ENCODE peak calls at places on chromosomes 13 and 19, in seven cellular contexts. M, D, Z, O, H, F and E are unnamed samples.

GRCh38 chr13:51523082-51523518 is 61.2 kb upstream of the WDFY2 start:
- DNase-seq in M (peak; percentile 66), D (peak; percentile 12), Z (no peak), O (peak; percentile 18), H (no peak), F (no peak), E (no peak)

GRCh38 chr19:42184401-42184861 is 33.0 kb downstream of the DEDD2 start:
- DNase-seq in M (peak; percentile 87), D (peak; percentile 80), Z (peak; percentile 87), O (no peak), H (peak; percentile 68), F (peak; percentile 80), E (peak; percentile 81)

GRCh38 chr13:63299995-63300394 is 1884.3 kb upstream of the PCDH20 start:
- DNase-seq in M (no peak), D (no peak), Z (no peak), O (no peak), H (no peak), F (no peak), E (no peak)

GRCh38 chr19:28878862-28879566 is 333.9 kb downstream of the UQCRFS1 start:
- DNase-seq in M (peak; percentile 63), D (peak; percentile 58), Z (peak; percentile 93), O (no peak), H (peak; percentile 61), F (peak; percentile 50), E (peak; percentile 80)

GRCh38 chr19:36060430-36060829 is 5.7 kb downstream of the WDR62 start:
- DNase-seq in M (peak; percentile 71), D (peak; percentile 24), Z (peak; percentile 70), O (no peak), H (peak; percentile 16), F (no peak), E (peak; percentile 36)

GRCh38 chr19:58305932-58306323 is 751 bp downstream of the ERVK3-1 start:
- DNase-seq in M (no peak), D (peak; percentile 11), Z (no peak), O (no peak), H (no peak), F (no peak), E (peak; percentile 52)

GRCh38 chr13:110850006-110850405 is 64.9 kb downstream of the ANKRD10 start:
- DNase-seq in M (no peak), D (no peak), Z (no peak), O (no peak), H (no peak), F (no peak), E (no peak)

GRCh38 chr13:109877809-109878208 is 91.4 kb upstream of the IRS2 start:
- DNase-seq in M (no peak), D (no peak), Z (no peak), O (no peak), H (no peak), F (no peak), E (no peak)

GRCh38 chr13:78430166-78430791 is 173.1 kb downstream of the POU4F1 start:
- DNase-seq in M (no peak), D (no peak), Z (peak; percentile 23), O (no peak), H (no peak), F (no peak), E (no peak)

GRCh38 chr13:76791290-76791664 is 94.9 kb downstream of the KCTD12 start:
- DNase-seq in M (no peak), D (no peak), Z (peak; percentile 39), O (no peak), H (no peak), F (no peak), E (no peak)

GRCh38 chr13:35818577-35819165 is 312.5 kb downstream of the DCLK1 start:
- DNase-seq in M (no peak), D (no peak), Z (peak; percentile 57), O (peak; percentile 4), H (no peak), F (no peak), E (peak; percentile 35)

GRCh38 chr19:39771751-39772150 is 6.9 kb upstream of the LEUTX start:
- DNase-seq in M (no peak), D (no peak), Z (no peak), O (no peak), H (no peak), F (no peak), E (no peak)

GRCh38 chr19:7869453-7869909 is 4.7 kb downstream of the PRR36 start:
- DNase-seq in M (no peak), D (peak; percentile 79), Z (peak; percentile 84), O (no peak), H (peak; percentile 30), F (no peak), E (peak; percentile 87)

GRCh38 chr13:30708541-30708940 is 26.8 kb upstream of the ALOX5AP start:
- DNase-seq in M (no peak), D (no peak), Z (no peak), O (no peak), H (no peak), F (no peak), E (no peak)

GRCh38 chr19:719081-719512 is 10.4 kb downstream of the PALM start:
- DNase-seq in M (no peak), D (no peak), Z (no peak), O (no peak), H (no peak), F (no peak), E (no peak)

GRCh38 chr19:17340871-17341357 is 3.6 kb downstream of the GTPBP3 start:
- DNase-seq in M (no peak), D (no peak), Z (no peak), O (no peak), H (no peak), F (no peak), E (no peak)
- TF ChIP-seq CTCF in M (no peak), D (no peak), Z (no peak), O (no peak), H (no peak), F (no peak), E (no peak)

DNA sequence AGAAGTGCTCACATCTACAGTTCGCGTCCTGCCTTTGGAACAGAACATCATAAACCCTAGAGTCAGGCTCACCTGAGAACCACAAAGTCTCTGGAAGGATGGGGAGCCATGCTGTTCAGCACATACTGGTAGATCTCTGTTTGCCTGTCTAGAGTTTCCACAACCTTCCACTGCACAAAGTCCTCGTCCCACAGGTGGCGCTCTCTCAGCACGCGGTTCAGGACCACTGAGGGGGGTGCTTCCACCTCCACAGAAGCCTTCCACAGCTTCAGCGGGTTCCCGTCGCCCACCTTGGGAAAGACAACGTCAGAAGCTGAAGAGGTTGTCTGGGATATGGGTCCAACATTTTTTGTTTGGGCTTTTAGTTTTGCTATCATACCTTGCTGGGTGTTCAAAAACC is 93.6 kb downstream of the KL start:
- DNase-seq in M (peak; percentile 46), D (no peak), Z (no peak), O (no peak), H (no peak), F (no peak), E (peak; percentile 93)
- TF ChIP-seq CTCF in M (peak; percentile 46), D (no peak), Z (peak; percentile 19), O (peak; percentile 18), H (peak; percentile 33), F (no peak), E (peak; percentile 92)

GRCh38 chr19:17037966-17038500 is 11.4 kb upstream of the CPAMD8 start:
- DNase-seq in M (no peak), D (no peak), Z (no peak), O (no peak), H (no peak), F (no peak), E (no peak)

GRCh38 chr19:17041994-17042393 is 15.4 kb upstream of the CPAMD8 start:
- DNase-seq in M (no peak), D (peak; percentile 24), Z (no peak), O (no peak), H (peak; percentile 70), F (no peak), E (no peak)

GRCh38 chr19:17048885-17049453 is 22.4 kb upstream of the CPAMD8 start:
- DNase-seq in M (no peak), D (no peak), Z (no peak), O (no peak), H (no peak), F (no peak), E (no peak)

GRCh38 chr19:17045907-17046502 is 19.4 kb upstream of the CPAMD8 start:
- DNase-seq in M (no peak), D (no peak), Z (no peak), O (no peak), H (no peak), F (no peak), E (no peak)

DNA sequence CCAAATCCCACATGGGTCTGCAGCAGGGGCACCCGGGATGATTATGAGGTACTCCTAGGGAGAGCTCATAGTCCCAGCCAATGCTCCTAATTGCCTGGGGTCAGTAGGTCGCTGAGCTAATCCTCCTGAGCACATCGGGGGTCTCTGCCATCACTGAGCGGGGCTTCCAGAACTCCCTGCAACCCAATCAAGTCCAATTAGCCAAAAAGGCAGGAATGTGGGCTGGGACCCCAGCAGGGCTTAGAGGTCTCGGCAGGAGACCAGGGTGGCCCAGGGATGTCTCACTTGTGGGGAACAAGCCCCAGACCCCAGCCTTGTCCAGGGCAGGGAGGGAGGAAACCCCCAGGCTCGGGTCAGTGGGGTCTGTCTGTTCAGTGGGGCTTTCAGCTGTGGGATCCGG is 17.1 kb upstream of the CPAMD8 start:
- DNase-seq in M (no peak), D (no peak), Z (no peak), O (no peak), H (no peak), F (no peak), E (no peak)
- TF ChIP-seq CTCF in M (no peak), D (no peak), Z (no peak), O (no peak), H (no peak), F (no peak), E (no peak)

GRCh38 chr19:34974631-34975030 is 10.6 kb upstream of the ZNF792 start:
- DNase-seq in M (no peak), D (no peak), Z (no peak), O (no peak), H (no peak), F (no peak), E (no peak)

GRCh38 chr19:34967551-34967950 is 3.5 kb upstream of the ZNF792 start:
- DNase-seq in M (no peak), D (no peak), Z (no peak), O (no peak), H (no peak), F (no peak), E (no peak)

GRCh38 chr19:34972163-34972705 is 8.2 kb upstream of the ZNF792 start:
- DNase-seq in M (no peak), D (no peak), Z (no peak), O (no peak), H (no peak), F (no peak), E (no peak)

GRCh38 chr19:34964598-34964997 is 569 bp upstream of the ZNF792 start:
- DNase-seq in M (no peak), D (no peak), Z (no peak), O (no peak), H (no peak), F (no peak), E (no peak)

GRCh38 chr19:34969721-34970120 is 5.7 kb upstream of the ZNF792 start:
- DNase-seq in M (no peak), D (no peak), Z (no peak), O (no peak), H (no peak), F (no peak), E (no peak)
- TF ChIP-seq CTCF in M (no peak), D (no peak), Z (no peak), O (no peak), H (no peak), F (no peak), E (no peak)

GRCh38 chr13:97268772-97269171 is 46.6 kb downstream of the MBNL2 start:
- DNase-seq in M (no peak), D (no peak), Z (no peak), O (no peak), H (no peak), F (no peak), E (no peak)
- TF ChIP-seq CTCF in M (no peak), D (no peak), Z (peak; percentile 39), O (no peak), H (peak; percentile 32), F (no peak), E (no peak)